ENCODE peak calls at places on chromosomes 5 and 9, in six cellular contexts. T is osteoblast, H is ovary, Y is psoas muscle, D is heart left ventricle, W is body of pancreas. A is an unnamed sample. For H3K4me1 and H3K27me3, the result is how much of the 10 kb centered on the place peaks cover.

GRCh38 chr5:43313854-43314457 is 744 bp upstream of the HMGCS1 start:
- DNase-seq in T (no peak), H (peak), Y (no peak), D (no peak), W (peak), A (no peak)

GRCh38 chr9:137301086-137301947 is 754 bp downstream of the NRARP start:
- DNase-seq in T (no peak), H (peak), Y (peak), D (peak), W (peak), A (no peak)

GRCh38 chr5:131812371-131813160 is 15.7 kb upstream of the FNIP1 start:
- DNase-seq in T (no peak), H (no peak), Y (no peak), D (no peak), W (no peak), A (no peak)

GRCh38 chr5:107119656-107120055 is 551.1 kb downstream of the EFNA5 start:
- DNase-seq in T (no peak), H (no peak), Y (no peak), D (no peak), W (no peak), A (no peak)

GRCh38 chr5:80177236-80177635 is 78.6 kb downstream of the SERINC5 start:
- DNase-seq in T (no peak), H (no peak), Y (no peak), D (no peak), W (no peak), A (no peak)

GRCh38 chr5:141605523-141606277 is 13.1 kb downstream of the DIAPH1 start:
- DNase-seq in T (peak), H (no peak), Y (no peak), D (peak), W (peak), A (peak)

GRCh38 chr9:76610009-76610352 is 151.0 kb downstream of the GCNT1 start:
- DNase-seq in T (peak), H (peak), Y (peak), D (peak), W (peak), A (peak)

GRCh38 chr5:142869883-142870282 is 99.7 kb downstream of the ARHGAP26 start:
- DNase-seq in T (peak), H (no peak), Y (no peak), D (no peak), W (peak), A (no peak)

GRCh38 chr9:137606734-137607138 is 1.2 kb downstream of the ARRDC1 start:
- DNase-seq in T (peak), H (no peak), Y (peak), D (no peak), W (peak), A (no peak)

GRCh38 chr9:109013678-109014145 is 413 bp upstream of the CTNNAL1 start:
- DNase-seq in T (no peak), H (no peak), Y (no peak), D (no peak), W (no peak), A (no peak)

GRCh38 chr9:77907581-77907980 is 124.0 kb downstream of the GNAQ start:
- DNase-seq in T (no peak), H (no peak), Y (no peak), D (no peak), W (no peak), A (no peak)

GRCh38 chr5:123549256-123549904 is 37.4 kb downstream of the CSNK1G3 start:
- DNase-seq in T (no peak), H (no peak), Y (no peak), D (no peak), W (no peak), A (no peak)

GRCh38 chr5:122468351-122469111 is 156.5 kb downstream of the SNCAIP start:
- DNase-seq in T (no peak), H (no peak), Y (no peak), D (no peak), W (no peak), A (no peak)
- TF ChIP-seq CTCF in T (peak), H (peak), Y (no peak), D (no peak), W (no peak), A (no peak)

GRCh38 chr5:60533789-60534188 is 166.2 kb downstream of the DEPDC1B start:
- DNase-seq in T (no peak), H (no peak), Y (no peak), D (no peak), W (no peak), A (no peak)
- H3K4me1 ChIP-seq in T (under half), H (under half), Y (under half), D (under half), W (under half), A (under half)

GRCh38 chr9:79254900-79255651 is 316.7 kb upstream of the TLE4 start:
- DNase-seq in T (no peak), H (no peak), Y (no peak), D (no peak), W (no peak), A (no peak)

GRCh38 chr9:79257671-79258410 is 313.9 kb upstream of the TLE4 start:
- DNase-seq in T (no peak), H (no peak), Y (no peak), D (no peak), W (no peak), A (no peak)

GRCh38 chr9:79257215-79257614 is 314.6 kb upstream of the TLE4 start:
- DNase-seq in T (no peak), H (no peak), Y (no peak), D (no peak), W (peak), A (no peak)

GRCh38 chr9:79256691-79257213 is 315.0 kb upstream of the TLE4 start:
- DNase-seq in T (no peak), H (no peak), Y (no peak), D (no peak), W (peak), A (no peak)

GRCh38 chr9:79255681-79256080 is 316.1 kb upstream of the TLE4 start:
- DNase-seq in T (no peak), H (no peak), Y (no peak), D (no peak), W (no peak), A (no peak)
- H3K27me3 ChIP-seq in T (half or more), H (under half), Y (under half), D (under half), W (under half), A (under half)

GRCh38 chr5:169148066-169148740 is 152.7 kb downstream of the SLIT3 start:
- DNase-seq in T (no peak), H (no peak), Y (no peak), D (no peak), W (no peak), A (no peak)

GRCh38 chr5:169147542-169147941 is 153.4 kb downstream of the SLIT3 start:
- DNase-seq in T (no peak), H (no peak), Y (no peak), D (no peak), W (no peak), A (no peak)

GRCh38 chr5:169150108-169150507 is 150.8 kb downstream of the SLIT3 start:
- DNase-seq in T (no peak), H (no peak), Y (no peak), D (no peak), W (no peak), A (no peak)

GRCh38 chr5:169151051-169151805 is 149.7 kb downstream of the SLIT3 start:
- DNase-seq in T (no peak), H (no peak), Y (no peak), D (no peak), W (no peak), A (no peak)

GRCh38 chr5:169149317-169149716 is 151.6 kb downstream of the SLIT3 start:
- DNase-seq in T (no peak), H (no peak), Y (no peak), D (no peak), W (no peak), A (no peak)
- TF ChIP-seq CTCF in T (peak), H (no peak), Y (no peak), D (no peak), W (no peak), A (no peak)

GRCh38 chr9:121071356-121071755 is 3.4 kb upstream of the CNTRL start:
- DNase-seq in T (no peak), H (no peak), Y (no peak), D (no peak), W (no peak), A (no peak)
- H3K4me1 ChIP-seq in T (under half), H (under half), Y (under half), D (under half), W (under half), A (under half)

DNA sequence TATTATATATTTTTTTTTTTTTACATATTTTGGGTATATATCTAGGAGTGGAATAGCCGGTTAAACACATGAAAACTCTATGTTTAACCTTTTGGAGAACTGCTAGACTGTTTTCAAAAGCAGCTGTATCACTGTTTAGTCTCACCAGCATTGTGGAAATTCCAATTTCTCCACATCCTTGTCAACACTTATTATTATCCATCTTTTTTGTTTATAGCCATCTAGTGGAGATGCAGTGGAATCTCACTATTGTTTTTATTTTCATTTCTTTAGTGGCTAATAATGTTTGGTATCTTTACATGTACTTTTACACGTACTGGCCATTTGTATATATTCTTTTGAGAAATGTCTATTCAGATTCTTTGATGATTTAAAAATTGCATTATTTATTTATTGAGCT is 22.7 kb upstream of the CCDC180 start:
- DNase-seq in T (no peak), H (no peak), Y (no peak), D (no peak), W (no peak), A (no peak)
- H3K27me3 ChIP-seq in T (under half), H (under half), Y (under half), D (under half), W (under half), A (under half)

A was measured in lung.